ENCODE peak calls at places on chromosomes 3 and 15, in ten cellular contexts. A is OCI-LY7, S is upper lobe of left lung, U is endodermal cell, J is stomach, F is pancreas, H is left lung, L is uterus, I is astrocyte, X is hepatocyte. T is an unnamed sample.

GRCh38 chr15:73397461-73397860 is 28.7 kb upstream of the HCN4 start:
- DNase-seq in A (no peak), S (no peak), U (no peak), J (no peak), F (no peak), H (no peak), L (no peak), I (no peak), X (no peak), T (no peak)

GRCh38 chr15:73872370-73872769 is 994 bp upstream of the TBC1D21 start:
- DNase-seq in A (no peak), S (no peak), U (no peak), J (no peak), F (no peak), H (no peak), L (no peak), I (peak; percentile 63), X (no peak), T (no peak)

GRCh38 chr15:85689729-85690128 is 105.0 kb downstream of the KLHL25 start:
- DNase-seq in A (peak; percentile 89), S (peak; percentile 63), U (peak; percentile 72), J (peak; percentile 54), F (no peak), H (peak; percentile 55), L (no peak), I (peak; percentile 64), X (peak; percentile 58), T (peak; percentile 44)

GRCh38 chr3:42804831-42805821 is 836 bp upstream of the HIGD1A start:
- DNase-seq in A (no peak), S (peak; percentile 49), U (peak; percentile 89), J (peak; percentile 62), F (peak; percentile 35), H (peak; percentile 41), L (peak; percentile 21), I (no peak), X (peak; percentile 62), T (peak; percentile 32)

GRCh38 chr3:11774296-11774877 is 72.3 kb downstream of the TAMM41 start:
- DNase-seq in A (peak; percentile 7), S (peak; percentile 55), U (peak; percentile 90), J (peak; percentile 54), F (peak; percentile 48), H (peak; percentile 38), L (no peak), I (no peak), X (peak; percentile 75), T (peak; percentile 45)

GRCh38 chr15:80667895-80668430 is 27.1 kb upstream of the ABHD17C start:
- DNase-seq in A (no peak), S (no peak), U (no peak), J (no peak), F (no peak), H (no peak), L (no peak), I (no peak), X (no peak), T (no peak)

GRCh38 chr15:74428442-74428787 is 5.3 kb downstream of the SEMA7A start:
- DNase-seq in A (no peak), S (no peak), U (no peak), J (no peak), F (no peak), H (no peak), L (no peak), I (no peak), X (no peak), T (no peak)

GRCh38 chr3:73556520-73557371 is 68.0 kb downstream of the PDZRN3 start:
- DNase-seq in A (no peak), S (no peak), U (peak; percentile 65), J (no peak), F (no peak), H (no peak), L (no peak), I (no peak), X (no peak), T (no peak)

GRCh38 chr3:57956119-57956832 is 51.9 kb upstream of the FLNB start:
- DNase-seq in A (no peak), S (no peak), U (no peak), J (no peak), F (no peak), H (no peak), L (no peak), I (peak; percentile 93), X (no peak), T (no peak)

GRCh38 chr3:86771741-86772512 is 219.0 kb downstream of the VGLL3 start:
- DNase-seq in A (no peak), S (no peak), U (no peak), J (no peak), F (no peak), H (no peak), L (no peak), I (no peak), X (no peak), T (no peak)

GRCh38 chr3:86772699-86773098 is 218.2 kb downstream of the VGLL3 start:
- DNase-seq in A (no peak), S (no peak), U (no peak), J (no peak), F (no peak), H (no peak), L (no peak), I (no peak), X (no peak), T (no peak)

GRCh38 chr3:86774082-86774691 is 216.8 kb downstream of the VGLL3 start:
- DNase-seq in A (peak; percentile 36), S (no peak), U (no peak), J (no peak), F (no peak), H (no peak), L (no peak), I (peak; percentile 16), X (peak; percentile 52), T (no peak)
- TF ChIP-seq CTCF in A (peak; percentile 80), S (no peak), U (peak; percentile 81), J (peak; percentile 48), F (no peak), H (peak; percentile 23), L (peak; percentile 55), I (peak; percentile 33), X (peak; percentile 80), T (peak; percentile 82)

GRCh38 chr3:15521573-15521965 is at the start of gene COLQ:
- DNase-seq in A (no peak), S (no peak), U (peak; percentile 71), J (no peak), F (no peak), H (no peak), L (no peak), I (no peak), X (no peak), T (no peak)

GRCh38 chr3:15520185-15520584 is 1.3 kb downstream of the COLQ start:
- DNase-seq in A (no peak), S (no peak), U (no peak), J (no peak), F (no peak), H (no peak), L (no peak), I (no peak), X (no peak), T (no peak)

GRCh38 chr3:15523660-15524417 is 2.3 kb upstream of the COLQ start:
- DNase-seq in A (no peak), S (no peak), U (no peak), J (no peak), F (no peak), H (no peak), L (no peak), I (no peak), X (no peak), T (no peak)

GRCh38 chr3:15519096-15519495 is 2.4 kb downstream of the COLQ start:
- DNase-seq in A (no peak), S (no peak), U (no peak), J (no peak), F (no peak), H (no peak), L (no peak), I (no peak), X (no peak), T (no peak)

DNA sequence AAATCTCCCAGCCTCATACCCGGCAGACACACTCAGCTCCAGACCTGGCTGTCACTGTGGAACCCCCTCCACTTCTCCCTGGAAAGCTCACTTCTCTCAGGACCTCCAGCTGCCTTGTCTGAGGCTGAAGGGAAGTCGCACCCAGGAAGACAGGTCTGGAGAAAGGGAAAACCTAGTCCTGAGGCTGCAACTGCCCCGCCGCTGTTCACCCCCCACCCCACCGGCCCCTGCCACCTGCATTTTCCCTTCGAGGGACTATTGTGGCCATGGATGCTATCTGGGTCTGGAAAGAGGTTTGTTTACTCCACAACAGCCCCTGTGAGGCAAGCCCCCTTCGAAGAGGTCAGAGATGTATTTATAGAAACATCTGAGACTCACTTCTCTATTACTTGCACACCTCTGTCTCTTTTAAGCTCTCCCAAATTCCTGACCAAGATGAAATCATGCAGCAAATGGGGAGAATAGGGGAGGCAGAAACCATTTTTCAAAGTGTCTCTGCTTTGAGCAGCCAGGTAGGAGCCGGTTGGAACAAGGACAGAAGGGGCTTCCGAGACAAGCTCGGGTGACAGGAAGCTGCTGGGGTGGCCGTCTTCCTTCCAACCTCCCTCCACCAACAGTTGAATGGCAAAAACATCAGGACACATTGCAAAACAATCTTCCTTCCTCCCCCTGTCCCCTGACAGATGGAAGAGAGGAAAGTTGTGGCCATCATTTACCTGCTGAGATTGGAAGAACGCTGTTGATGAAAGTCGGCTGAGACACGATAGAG is 518 bp downstream of the COLQ start:
- DNase-seq in A (no peak), S (no peak), U (peak; percentile 49), J (no peak), F (no peak), H (no peak), L (no peak), I (no peak), X (no peak), T (no peak)
- H3K27ac ChIP-seq in A (no peak overlapping the region), S (no peak overlapping the region), U (no peak overlapping the region), J (no peak overlapping the region), F (no peak overlapping the region), H (no peak overlapping the region), L (no peak overlapping the region), I (no peak overlapping the region), X (no peak overlapping the region), T (no peak overlapping the region)

DNA sequence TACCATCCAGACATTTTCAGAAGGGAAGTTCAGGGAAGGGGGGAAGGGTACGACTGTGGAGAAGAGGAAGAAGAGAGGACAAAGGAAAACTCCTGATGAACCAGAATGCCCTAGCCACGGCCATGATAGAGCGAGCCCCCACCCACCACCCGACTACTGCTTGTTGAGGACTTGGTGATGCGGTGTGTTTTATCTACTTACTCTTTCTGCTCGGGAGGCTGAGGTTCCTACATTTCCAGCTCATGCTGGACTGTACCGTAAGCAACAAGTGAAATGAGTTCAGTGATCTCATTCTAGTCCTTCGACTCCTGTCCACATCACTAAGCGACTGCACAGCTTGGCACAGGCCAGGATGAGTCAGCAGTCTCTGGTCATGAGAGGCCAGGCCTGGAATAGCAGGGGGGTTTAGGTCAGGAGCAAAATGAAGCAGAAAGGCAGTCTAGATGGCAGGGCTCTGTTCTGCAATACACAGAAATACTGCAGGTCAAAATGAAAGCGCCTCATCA is 330.9 kb downstream of the TIGIT start:
- DNase-seq in A (no peak), S (peak; percentile 87), U (peak; percentile 48), J (peak; percentile 65), F (peak; percentile 75), H (peak; percentile 89), L (peak; percentile 94), I (peak; percentile 99), X (peak; percentile 88), T (peak; percentile 92)
- H3K4me3 ChIP-seq in A (no peak overlapping the region), S (no peak overlapping the region), U (no peak overlapping the region), J (peak overlapping the region; percentile 4), F (no peak overlapping the region), H (peak overlapping the region; percentile 30), L (peak overlapping the region; percentile 48), I (peak overlapping the region; percentile 71), X (no peak overlapping the region), T (peak overlapping the region; percentile 61)

DNA sequence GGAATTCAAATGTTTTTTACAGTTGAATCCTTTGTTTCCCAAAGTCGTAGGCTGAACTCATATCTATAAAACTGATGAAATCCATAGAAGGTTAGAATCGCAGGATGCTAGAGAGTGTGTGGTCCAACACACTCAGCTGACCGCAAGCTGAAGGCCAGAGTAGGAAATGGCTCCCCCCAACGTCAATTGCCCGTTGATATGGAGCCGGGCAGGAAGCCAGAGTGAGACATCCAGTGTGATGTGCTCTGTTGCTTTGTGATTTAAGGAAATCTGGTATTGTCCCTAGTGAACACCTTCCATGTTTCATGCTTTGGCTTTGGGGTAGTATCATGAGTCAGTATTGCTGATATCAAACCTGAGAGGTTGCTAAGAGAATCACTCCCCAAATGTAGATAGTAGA is 5.8 kb upstream of the MEX3B start:
- DNase-seq in A (no peak), S (no peak), U (no peak), J (no peak), F (no peak), H (no peak), L (no peak), I (peak; percentile 30), X (no peak), T (peak; percentile 56)
- TF ChIP-seq CTCF in A (no peak), S (no peak), U (no peak), J (no peak), F (no peak), H (no peak), L (no peak), I (no peak), X (no peak), T (no peak)